ENCODE peak calls at places on chromosomes 12 and 14, in six cellular contexts. D, E, T, S, M and F are unnamed samples.

GRCh38 chr12:131986361-131986760 is 36.6 kb downstream of the EP400 start:
- DNase-seq in D (no peak), E (no peak), T (no peak), S (no peak), M (no peak), F (no peak)

GRCh38 chr14:91149462-91149861 is 35.6 kb downstream of the DGLUCY start:
- DNase-seq in D (no peak), E (peak), T (no peak), S (no peak), M (peak), F (no peak)

GRCh38 chr14:32509632-32510187 is 180.6 kb downstream of the AKAP6 start:
- DNase-seq in D (no peak), E (peak), T (no peak), S (no peak), M (peak), F (no peak)

GRCh38 chr14:43894534-43894933 is 612.5 kb downstream of the FSCB start:
- DNase-seq in D (peak), E (no peak), T (no peak), S (no peak), M (no peak), F (peak)

GRCh38 chr14:32022525-32022924 is 54.6 kb upstream of the ARHGAP5 start:
- DNase-seq in D (no peak), E (no peak), T (no peak), S (no peak), M (no peak), F (no peak)

GRCh38 chr12:42023733-42024494 is 120.8 kb downstream of the GXYLT1 start:
- DNase-seq in D (peak), E (peak), T (peak), S (peak), M (peak), F (peak)

GRCh38 chr14:91649930-91650329 is 82.0 kb downstream of the CATSPERB start:
- DNase-seq in D (peak), E (peak), T (no peak), S (peak), M (no peak), F (peak)

GRCh38 chr14:71242237-71242748 is 335.0 kb downstream of the PCNX1 start:
- DNase-seq in D (peak), E (peak), T (no peak), S (no peak), M (no peak), F (no peak)

GRCh38 chr14:54979039-54979438 is 47.9 kb downstream of the WDHD1 start:
- DNase-seq in D (peak), E (no peak), T (no peak), S (no peak), M (no peak), F (no peak)

GRCh38 chr12:105559292-105559691 is 228.8 kb downstream of the C12orf75 start:
- DNase-seq in D (no peak), E (no peak), T (no peak), S (no peak), M (no peak), F (no peak)

GRCh38 chr12:110233212-110233903 is 47.7 kb upstream of the ATP2A2 start:
- DNase-seq in D (no peak), E (no peak), T (no peak), S (no peak), M (no peak), F (no peak)

GRCh38 chr12:127770123-127770522 is 496.8 kb upstream of the TMEM132C start:
- DNase-seq in D (no peak), E (no peak), T (peak), S (no peak), M (no peak), F (no peak)

GRCh38 chr14:81366884-81367283 is 33.2 kb downstream of the STON2 start:
- DNase-seq in D (no peak), E (no peak), T (no peak), S (no peak), M (no peak), F (no peak)

GRCh38 chr12:105924526-105925208 is 214.1 kb downstream of the NUAK1 start:
- DNase-seq in D (no peak), E (no peak), T (no peak), S (no peak), M (no peak), F (no peak)

GRCh38 chr12:118980407-118981014 is 830 bp upstream of the SRRM4 start:
- DNase-seq in D (peak), E (no peak), T (peak), S (no peak), M (no peak), F (no peak)

GRCh38 chr12:122072031-122072970 is 6.3 kb upstream of the MLXIP start:
- DNase-seq in D (peak), E (peak), T (peak), S (no peak), M (no peak), F (no peak)

GRCh38 chr12:69404851-69405365 is 45.4 kb downstream of the YEATS4 start:
- DNase-seq in D (no peak), E (peak), T (no peak), S (no peak), M (no peak), F (no peak)

GRCh38 chr12:14473707-14474287 is 93.9 kb downstream of the PLBD1 start:
- DNase-seq in D (peak), E (peak), T (peak), S (no peak), M (no peak), F (no peak)